ENCODE peak calls at places on chromosomes 6 and 20, in ten cellular contexts. H is GDM1; G is NCI-H748 treated with DMSO at 0.1 percent for 48 hours; Q is Right ventricle myocardium inferior; O is fibroblast of villous mesenchyme; V is epithelial cell of proximal tubule; K is astrocyte of the cerebellum; W is stimulated activated CD8-positive, alpha-beta memory T cell treated with anti-CD3 and anti-CD28 coated beads, Interleukin-15, amount 100 ng/mL, for 24 hours; E is MG63; C is NCI-H1694 treated with DMSO at 0.1 percent for 48 hours. L is an unnamed sample.

GRCh38 chr20:11921326-11921725 is 3.6 kb downstream of the BTBD3 start:
- DNase-seq in H (no peak), G (peak; percentile 53), Q (no peak), O (no peak), V (no peak), K (no peak), W (no peak), E (no peak), C (no peak), L (no peak)

GRCh38 chr6:3726421-3726820 is 25.1 kb downstream of the PXDC1 start:
- DNase-seq in H (no peak), G (no peak), Q (no peak), O (no peak), V (no peak), K (no peak), W (no peak), E (no peak), C (no peak), L (no peak)

GRCh38 chr6:45417461-45417860 is 39.7 kb upstream of the SUPT3H start:
- DNase-seq in H (no peak), G (no peak), Q (no peak), O (no peak), V (no peak), K (no peak), W (no peak), E (no peak), C (no peak), L (no peak)

GRCh38 chr20:59055302-59055701 is 12.7 kb upstream of the PRELID3B start:
- DNase-seq in H (no peak), G (no peak), Q (no peak), O (peak; percentile 34), V (no peak), K (no peak), W (no peak), E (no peak), C (peak; percentile 27), L (no peak)

GRCh38 chr6:98973571-98973970 is 25.8 kb upstream of the FBXL4 start:
- DNase-seq in H (no peak), G (no peak), Q (no peak), O (no peak), V (no peak), K (no peak), W (no peak), E (no peak), C (no peak), L (no peak)

GRCh38 chr6:73491371-73491770 is 29.5 kb downstream of the EEF1A1 start:
- DNase-seq in H (no peak), G (no peak), Q (no peak), O (no peak), V (no peak), K (no peak), W (no peak), E (no peak), C (no peak), L (no peak)

GRCh38 chr6:53544050-53544499 is 826 bp downstream of the GCLC start:
- DNase-seq in H (no peak), G (peak; percentile 39), Q (no peak), O (no peak), V (no peak), K (no peak), W (no peak), E (no peak), C (no peak), L (no peak)

GRCh38 chr6:4426916-4427315 is 291.5 kb upstream of the ECI2 start:
- DNase-seq in H (no peak), G (no peak), Q (no peak), O (no peak), V (no peak), K (no peak), W (no peak), E (no peak), C (no peak), L (no peak)

GRCh38 chr20:21681219-21681931 is 24.1 kb upstream of the PAX1 start:
- DNase-seq in H (no peak), G (no peak), Q (no peak), O (no peak), V (no peak), K (no peak), W (no peak), E (peak; percentile 5), C (no peak), L (no peak)

GRCh38 chr6:111711476-111711875 is 105.8 kb upstream of the TRAF3IP2 start:
- DNase-seq in H (no peak), G (peak; percentile 73), Q (no peak), O (no peak), V (no peak), K (no peak), W (no peak), E (no peak), C (peak; percentile 86), L (no peak)

GRCh38 chr20:25136643-25137559 is 55.0 kb upstream of the VSX1 start:
- DNase-seq in H (no peak), G (no peak), Q (peak; percentile 86), O (peak; percentile 51), V (no peak), K (peak; percentile 78), W (no peak), E (peak; percentile 97), C (no peak), L (no peak)

GRCh38 chr20:20743511-20744169 is 31.2 kb upstream of the RALGAPA2 start:
- DNase-seq in H (peak; percentile 47), G (peak; percentile 15), Q (peak; percentile 89), O (no peak), V (peak; percentile 32), K (no peak), W (no peak), E (no peak), C (no peak), L (peak; percentile 76)

GRCh38 chr6:71468841-71469750 is 180.5 kb downstream of the OGFRL1 start:
- DNase-seq in H (no peak), G (no peak), Q (no peak), O (peak; percentile 81), V (peak; percentile 95), K (peak; percentile 93), W (no peak), E (peak; percentile 64), C (no peak), L (no peak)

GRCh38 chr6:145327497-145328055 is 407.7 kb downstream of the EPM2A start:
- DNase-seq in H (no peak), G (no peak), Q (no peak), O (no peak), V (no peak), K (no peak), W (no peak), E (no peak), C (no peak), L (no peak)

GRCh38 chr20:61954276-61955021 is 111.2 kb downstream of the TAF4 start:
- DNase-seq in H (no peak), G (peak; percentile 93), Q (no peak), O (no peak), V (no peak), K (no peak), W (no peak), E (no peak), C (no peak), L (peak; percentile 62)

GRCh38 chr6:1618305-1619105 is 8.8 kb downstream of the FOXC1 start:
- DNase-seq in H (no peak), G (no peak), Q (no peak), O (no peak), V (no peak), K (no peak), W (no peak), E (no peak), C (no peak), L (peak; percentile 62)

GRCh38 chr20:50572922-50573777 is 63.0 kb downstream of the PTPN1 start:
- DNase-seq in H (no peak), G (no peak), Q (no peak), O (peak; percentile 73), V (no peak), K (peak; percentile 69), W (no peak), E (peak; percentile 94), C (peak; percentile 86), L (no peak)

GRCh38 chr6:165834613-165835259 is 171.7 kb upstream of the PDE10A start:
- DNase-seq in H (no peak), G (peak; percentile 13), Q (no peak), O (peak; percentile 15), V (peak; percentile 42), K (peak; percentile 11), W (no peak), E (peak; percentile 37), C (no peak), L (no peak)

GRCh38 chr6:34531580-34532201 is 24.4 kb downstream of the SPDEF start:
- DNase-seq in H (no peak), G (no peak), Q (peak; percentile 71), O (peak; percentile 85), V (no peak), K (peak; percentile 42), W (no peak), E (peak; percentile 98), C (no peak), L (peak; percentile 91)

GRCh38 chr6:150492941-150493340 is 106.7 kb upstream of the PLEKHG1 start:
- DNase-seq in H (no peak), G (no peak), Q (no peak), O (peak; percentile 19), V (peak; percentile 86), K (peak; percentile 87), W (no peak), E (peak; percentile 83), C (no peak), L (no peak)

GRCh38 chr20:17568045-17568788 is 1.7 kb upstream of the DSTN start:
- DNase-seq in H (no peak), G (no peak), Q (no peak), O (no peak), V (no peak), K (no peak), W (no peak), E (no peak), C (no peak), L (no peak)

GRCh38 chr6:170290306-170291128 is at the start of gene DLL1:
- DNase-seq in H (no peak), G (peak; percentile 86), Q (no peak), O (peak; percentile 55), V (no peak), K (no peak), W (no peak), E (peak; percentile 38), C (no peak), L (peak; percentile 91)

GRCh38 chr6:48550607-48551006 is 439.6 kb upstream of the PTCHD4 start:
- DNase-seq in H (no peak), G (no peak), Q (no peak), O (no peak), V (no peak), K (no peak), W (no peak), E (no peak), C (no peak), L (no peak)

GRCh38 chr6:11819486-11819885 is 40.9 kb upstream of the ADTRP start:
- DNase-seq in H (no peak), G (no peak), Q (no peak), O (no peak), V (no peak), K (no peak), W (no peak), E (no peak), C (no peak), L (no peak)

GRCh38 chr6:21381336-21381963 is 212.1 kb upstream of the SOX4 start:
- DNase-seq in H (no peak), G (no peak), Q (no peak), O (peak; percentile 42), V (no peak), K (no peak), W (no peak), E (no peak), C (peak; percentile 40), L (no peak)

GRCh38 chr6:73079611-73079955 is 145.7 kb downstream of the KHDC1L start:
- DNase-seq in H (no peak), G (no peak), Q (no peak), O (peak; percentile 71), V (peak; percentile 37), K (peak; percentile 49), W (no peak), E (no peak), C (no peak), L (no peak)